ENCODE peak calls at places on chromosomes 5 and 9, in five cellular contexts. B is PC-3, R is GM12865, H is fibroblast of the aortic adventitia, O is astrocyte of the cerebellum. U is an unnamed sample.

GRCh38 chr9:113522419-113522818 is 58.9 kb downstream of the RGS3 start:
- DNase-seq in O (no peak), B (no peak), H (no peak), R (no peak), U (no peak)

GRCh38 chr9:33229359-33230120 is 10.4 kb upstream of the SPINK4 start:
- DNase-seq in H (no peak), R (no peak), O (no peak), B (peak), U (peak)

GRCh38 chr9:114500583-114501292 is 4.5 kb downstream of the WHRN start:
- DNase-seq in B (no peak), O (no peak), H (no peak), R (no peak), U (no peak)

GRCh38 chr5:14406554-14406849 is 175.1 kb upstream of the OTULINL start:
- DNase-seq in R (no peak), B (peak), O (peak), H (peak), U (peak)

GRCh38 chr9:20701058-20701457 is 17.0 kb downstream of the FOCAD start:
- DNase-seq in R (no peak), H (peak), O (no peak), B (no peak), U (no peak)

GRCh38 chr5:107467137-107467932 is 203.4 kb downstream of the EFNA5 start:
- DNase-seq in O (no peak), B (no peak), H (no peak), R (no peak), U (no peak)

GRCh38 chr9:89874351-89875321 is 269.8 kb downstream of the GADD45G start:
- DNase-seq in B (no peak), H (no peak), O (no peak), R (no peak), U (no peak)

GRCh38 chr9:126836216-126836615 is 24.2 kb upstream of the ZBTB34 start:
- DNase-seq in R (peak), B (no peak), O (peak), H (peak), U (no peak)

GRCh38 chr5:96434201-96434645 is 1.2 kb upstream of the PCSK1 start:
- DNase-seq in O (peak), R (peak), B (peak), H (peak), U (peak)

GRCh38 chr9:137865581-137866145 is 11.9 kb upstream of the CACNA1B start:
- DNase-seq in H (no peak), B (no peak), R (no peak), O (no peak), U (no peak)

GRCh38 chr9:87887151-87887505 is 4.5 kb downstream of the SPATA31E1 start:
- DNase-seq in B (no peak), R (no peak), O (no peak), H (no peak), U (no peak)

GRCh38 chr5:78648359-78649219 is at the start of gene LHFPL2:
- DNase-seq in R (peak), B (peak), O (no peak), H (peak), U (no peak)

GRCh38 chr9:70747335-70747734 is 332.9 kb upstream of the KLF9 start:
- DNase-seq in B (no peak), H (peak), R (no peak), O (no peak), U (no peak)

GRCh38 chr9:7879551-7880245 is 80.1 kb upstream of the DMAC1 start:
- DNase-seq in B (no peak), R (peak), O (no peak), H (no peak), U (peak)

GRCh38 chr9:16787724-16788123 is 82.7 kb downstream of the BNC2 start:
- DNase-seq in R (no peak), H (peak), B (peak), O (no peak), U (no peak)

GRCh38 chr5:95519151-95519550 is 35.6 kb downstream of the SKIC3 start:
- DNase-seq in B (no peak), O (no peak), H (no peak), R (no peak), U (no peak)

GRCh38 chr9:126058631-126059030 is 268.0 kb upstream of the MVB12B start:
- DNase-seq in R (no peak), H (no peak), B (no peak), O (no peak), U (no peak)

GRCh38 chr5:143016777-143017374 is 246.7 kb downstream of the ARHGAP26 start:
- DNase-seq in R (peak), O (peak), H (peak), B (peak), U (no peak)

GRCh38 chr5:16934123-16934522 is 2.0 kb downstream of the MYO10 start:
- DNase-seq in B (peak), R (peak), H (peak), O (no peak), U (no peak)

GRCh38 chr5:131252824-131253171 is 11.1 kb upstream of the CDC42SE2 start:
- DNase-seq in H (no peak), O (no peak), R (peak), B (no peak), U (no peak)

GRCh38 chr9:37964740-37965081 is 60.8 kb upstream of the SLC25A51 start:
- DNase-seq in R (no peak), B (no peak), O (no peak), H (no peak), U (no peak)

GRCh38 chr9:131762356-131762932 is 22.6 kb upstream of the RAPGEF1 start:
- DNase-seq in O (no peak), H (peak), B (peak), R (peak), U (no peak)

GRCh38 chr5:123371575-123372179 is 51.5 kb downstream of the CEP120 start:
- DNase-seq in B (peak), H (peak), O (no peak), R (peak), U (no peak)

GRCh38 chr9:136578915-136579637 is 33.2 kb upstream of the NOTCH1 start:
- DNase-seq in B (peak), H (no peak), O (no peak), R (peak), U (no peak)

GRCh38 chr5:91419571-91420537 is 36.7 kb upstream of the ARRDC3 start:
- DNase-seq in B (peak), R (peak), O (peak), H (peak), U (no peak)

GRCh38 chr9:33816327-33817252 is at the start of gene UBE2R2:
- DNase-seq in B (peak), R (peak), O (peak), H (peak), U (no peak)

GRCh38 chr5:74575741-74576538 is 64.6 kb downstream of the ENC1 start:
- DNase-seq in R (no peak), O (no peak), B (peak), H (peak), U (peak)

GRCh38 chr9:114722937-114723620 is 41.1 kb upstream of the TEX48 start:
- DNase-seq in H (peak), O (no peak), R (no peak), B (no peak), U (no peak)

GRCh38 chr5:148599187-148599586 is 55.1 kb downstream of the HTR4 start:
- DNase-seq in R (no peak), H (no peak), B (no peak), O (no peak), U (no peak)

GRCh38 chr9:125150349-125151245 is 7.3 kb upstream of the SCAI start:
- DNase-seq in O (no peak), B (no peak), H (no peak), R (no peak), U (no peak)

GRCh38 chr5:43428034-43428712 is 16.0 kb upstream of the CCL28 start:
- DNase-seq in O (peak), B (peak), R (no peak), H (peak), U (peak)

GRCh38 chr5:32155211-32155610 is 18.9 kb downstream of the GOLPH3 start:
- DNase-seq in H (no peak), B (no peak), O (no peak), R (no peak), U (no peak)

GRCh38 chr5:32147959-32148358 is 26.2 kb downstream of the GOLPH3 start:
- DNase-seq in O (no peak), H (no peak), B (no peak), R (no peak), U (no peak)

GRCh38 chr5:32147236-32147635 is 26.9 kb downstream of the GOLPH3 start:
- DNase-seq in B (no peak), O (no peak), H (peak), R (no peak), U (no peak)

GRCh38 chr5:32153723-32154122 is 20.4 kb downstream of the GOLPH3 start:
- DNase-seq in H (peak), R (no peak), B (no peak), O (no peak), U (no peak)

DNA sequence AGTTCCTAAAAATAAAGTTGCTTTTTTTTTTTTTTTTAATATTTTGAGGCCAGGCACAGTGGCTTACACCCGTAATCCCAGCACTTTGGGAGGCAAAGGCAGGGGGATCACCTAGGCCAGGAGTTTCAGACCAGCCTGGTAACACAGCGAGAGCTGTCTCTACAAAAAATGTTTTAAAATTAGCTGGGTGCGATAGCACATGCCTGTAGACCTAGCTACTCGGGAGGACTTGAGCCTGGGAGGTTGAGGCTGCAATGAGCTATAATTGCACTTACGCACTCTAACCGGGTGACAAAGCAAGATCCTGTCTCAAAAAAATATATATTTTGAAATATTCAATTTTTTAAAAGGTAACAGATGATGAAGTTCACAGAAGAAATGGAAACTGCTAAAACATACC is 22.9 kb downstream of the GOLPH3 start:
- DNase-seq in O (no peak), B (no peak), H (no peak), R (no peak), U (no peak)
- H3K4me3 ChIP-seq in O (no peak), B (no peak), H (no peak), R (no peak), U (no peak)

DNA sequence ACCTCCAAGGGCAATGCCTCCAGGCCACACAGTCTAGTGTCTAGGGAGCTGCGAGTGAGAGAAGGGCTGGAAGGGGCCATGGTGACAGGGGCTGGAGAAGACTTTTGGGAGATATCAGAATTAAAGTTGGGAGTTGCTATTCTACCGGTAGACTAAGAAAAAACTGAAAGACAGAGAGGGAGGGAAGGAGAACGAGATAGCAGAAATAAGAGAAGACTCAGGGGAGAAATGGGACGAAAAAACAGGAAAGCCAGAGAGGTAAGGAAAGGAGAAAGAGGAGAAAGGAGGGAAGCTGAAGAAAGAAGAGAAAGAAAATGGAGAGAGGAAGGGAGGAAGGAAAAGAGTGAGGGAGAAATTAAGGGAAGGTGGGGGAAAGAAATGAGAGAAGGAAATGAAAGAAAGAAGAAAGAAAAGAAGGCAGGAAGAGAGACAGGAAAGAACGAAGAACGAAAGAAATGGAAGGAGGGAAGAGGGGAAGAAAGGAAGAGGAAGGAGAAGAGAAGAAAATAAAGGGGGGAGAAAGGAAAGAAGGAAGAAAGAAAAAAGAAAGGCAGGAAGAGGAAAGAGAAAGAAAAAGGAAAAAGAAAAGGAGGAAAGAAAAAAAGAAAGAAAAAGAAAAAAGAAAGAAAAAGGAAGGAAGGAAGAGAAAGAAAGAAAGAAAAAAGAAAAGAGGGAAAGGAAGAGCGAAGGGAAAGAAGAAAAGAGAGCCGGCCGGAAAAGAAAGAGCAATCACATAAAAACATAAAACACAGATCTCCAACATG is 1.2 kb downstream of the EBF1 start:
- DNase-seq in H (no peak), R (no peak), B (no peak), O (no peak), U (no peak)
- TF ChIP-seq CTCF in H (no peak), R (no peak), B (no peak), O (no peak), U (no peak)

DNA sequence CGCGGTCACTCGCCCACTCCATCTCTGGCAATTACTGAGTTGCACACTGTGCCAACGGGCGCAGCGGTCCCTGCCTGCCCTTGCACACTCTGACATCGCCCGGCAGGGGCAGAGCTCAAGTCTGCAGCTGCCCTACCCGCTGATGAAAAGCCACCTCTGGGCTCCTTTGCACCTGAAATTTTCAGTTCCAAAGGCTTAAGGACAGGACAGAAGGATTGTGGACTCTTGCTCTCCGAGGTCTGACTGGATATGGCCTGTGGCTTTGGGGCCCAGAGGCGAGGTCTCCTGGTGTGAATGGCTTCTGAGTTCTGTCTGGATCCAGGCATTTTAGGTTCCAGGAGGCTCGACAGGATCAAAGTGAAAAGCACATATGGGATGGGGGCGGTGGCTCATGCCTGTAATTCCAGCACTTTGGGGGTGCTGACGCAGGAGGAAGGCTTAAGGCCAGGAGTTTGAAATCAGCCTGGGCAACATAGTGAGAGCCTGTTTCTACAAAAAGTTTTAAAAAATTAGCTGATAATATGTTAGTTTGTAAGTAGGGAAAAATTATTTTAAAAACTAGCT is 201.8 kb downstream of the PAX5 start:
- DNase-seq in B (no peak), O (no peak), R (no peak), H (no peak), U (no peak)
- H3K4me3 ChIP-seq in B (no peak), O (no peak), R (no peak), H (no peak), U (no peak)

DNA sequence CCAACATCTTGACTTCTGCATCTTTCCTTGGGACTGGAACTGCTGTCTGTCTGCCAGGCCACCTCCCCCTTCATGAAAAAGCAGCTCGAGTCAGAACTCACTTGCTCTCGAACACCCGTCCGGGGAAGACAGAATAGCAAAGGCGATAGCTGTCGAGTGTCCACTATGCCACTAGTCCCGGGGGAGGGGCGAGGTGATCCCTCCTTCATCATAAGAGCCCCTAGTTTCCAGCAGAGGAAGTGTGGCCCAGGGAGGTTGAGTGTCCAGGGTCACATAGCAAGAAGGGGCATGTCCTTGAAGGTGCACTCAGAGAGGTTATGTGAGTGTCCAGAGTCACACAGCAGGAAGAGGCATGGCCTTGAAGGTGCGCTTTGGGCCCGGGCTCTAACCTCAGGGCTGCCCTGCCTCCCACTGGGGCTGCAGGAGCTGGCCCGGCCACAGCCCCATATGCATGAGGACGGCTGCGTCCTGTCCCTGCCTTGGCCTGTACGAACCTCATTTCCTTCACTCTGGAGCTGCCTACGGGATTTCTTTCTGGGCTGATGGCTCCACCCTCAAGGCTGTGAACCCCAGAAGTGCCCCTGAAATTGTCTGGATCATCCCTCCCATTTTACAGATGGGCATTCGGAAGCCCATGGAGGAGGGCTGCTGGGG is 6.7 kb downstream of the DBH start:
- DNase-seq in B (no peak), R (no peak), O (no peak), H (no peak), U (no peak)
- TF ChIP-seq CTCF in B (no peak), R (no peak), O (no peak), H (no peak), U (no peak)

GRCh38 chr9:129109504-129109903 is 1.1 kb downstream of the CRAT start:
- DNase-seq in B (peak), H (peak), O (no peak), R (peak), U (no peak)
- H3K4me3 ChIP-seq in B (peak), H (peak), O (peak), R (no peak), U (peak)

GRCh38 chr5:92518318-92518913 is 1062.6 kb downstream of the NR2F1-AS1 start:
- DNase-seq in B (peak), H (peak), R (peak), O (no peak), U (no peak)
- TF ChIP-seq CTCF in B (peak), H (peak), R (peak), O (peak), U (peak)

GRCh38 chr5:157539623-157540022 is 36.0 kb downstream of the ADAM19 start:
- DNase-seq in B (peak), H (peak), R (no peak), O (no peak), U (no peak)

GRCh38 chr5:157540707-157541451 is 34.7 kb downstream of the ADAM19 start:
- DNase-seq in R (peak), O (no peak), H (peak), B (no peak), U (no peak)

GRCh38 chr5:157542282-157542966 is 33.2 kb downstream of the ADAM19 start:
- DNase-seq in O (no peak), R (no peak), H (no peak), B (no peak), U (no peak)

GRCh38 chr5:157540124-157540523 is 35.5 kb downstream of the ADAM19 start:
- DNase-seq in H (no peak), R (peak), O (no peak), B (no peak), U (no peak)

DNA sequence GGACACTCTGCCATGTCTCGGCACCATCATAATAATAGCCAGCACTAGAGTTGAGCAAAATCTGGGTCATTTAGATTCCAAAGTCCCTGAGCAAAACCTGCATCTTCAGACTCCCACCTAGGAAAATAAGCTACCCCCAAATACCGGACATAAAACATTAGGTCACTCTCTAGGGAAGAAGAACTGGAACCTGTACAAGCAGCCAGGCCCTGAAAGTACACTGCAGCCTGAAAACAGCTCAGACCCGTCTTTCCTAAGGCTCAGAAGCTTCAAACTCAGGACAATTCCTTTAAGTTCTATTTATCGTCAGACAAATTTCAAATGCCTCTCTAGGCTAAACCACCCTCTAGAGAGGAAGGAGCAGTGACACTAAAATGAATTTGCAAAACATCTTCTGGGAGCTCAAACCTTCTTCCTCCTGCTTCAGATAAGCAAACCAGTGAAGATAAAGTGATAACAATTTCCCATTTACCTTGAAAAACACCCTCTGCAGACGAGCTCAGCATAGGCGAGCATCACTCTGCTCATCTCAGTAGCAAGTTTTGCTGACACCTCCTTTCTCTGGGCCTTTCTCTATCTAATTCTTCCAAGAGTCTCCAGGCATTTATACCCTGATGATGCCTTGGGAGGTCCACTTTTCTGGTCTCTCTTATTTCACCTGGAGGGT is 34.0 kb downstream of the ADAM19 start:
- DNase-seq in B (no peak), R (peak), H (no peak), O (no peak), U (no peak)
- H3K4me3 ChIP-seq in B (no peak), R (peak), H (no peak), O (no peak), U (no peak)

DNA sequence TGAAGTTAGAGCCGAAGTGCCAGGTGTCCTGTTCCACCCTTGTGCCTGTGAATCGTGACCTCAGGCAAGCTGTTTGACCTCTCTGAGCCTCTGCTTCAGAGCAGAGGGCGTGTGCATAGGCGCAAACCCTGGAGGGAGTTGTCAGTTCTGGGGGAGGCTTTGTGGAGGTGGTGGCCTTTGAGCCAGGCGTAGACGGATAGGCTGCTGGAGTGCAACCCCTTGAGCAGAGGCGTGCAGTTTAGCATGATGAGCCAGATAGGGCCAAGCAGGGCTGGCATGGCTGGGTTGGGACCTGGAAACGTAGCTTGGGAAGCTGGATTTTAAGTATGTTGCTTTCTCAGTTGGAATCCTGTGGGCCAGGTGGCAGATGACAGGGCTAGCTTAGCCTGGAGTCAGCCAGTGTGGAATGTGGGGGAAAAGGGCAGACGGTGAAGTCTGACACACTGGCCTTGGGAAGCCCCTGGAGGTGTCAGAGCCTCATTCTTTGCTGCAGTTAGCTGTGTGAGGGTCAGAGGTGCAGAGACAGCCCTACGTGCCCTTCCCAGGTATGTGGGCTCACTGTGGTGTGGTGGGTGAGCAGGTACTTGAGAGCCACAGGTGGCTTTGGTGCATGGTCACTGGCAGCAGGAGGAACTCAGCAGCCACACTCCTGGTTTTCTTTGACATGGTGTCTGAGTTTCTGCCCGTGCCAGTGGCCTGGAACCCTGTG is 93.4 kb downstream of the DAB2IP start:
- DNase-seq in R (no peak), H (no peak), B (no peak), O (no peak), U (peak)
- TF ChIP-seq CTCF in R (no peak), H (no peak), B (no peak), O (no peak), U (no peak)